ENCODE peak calls at places on chromosomes 3 and 15, in six cellular contexts. K, A, I, O, J and W are unnamed samples.

GRCh38 chr15:55277715-55278114 is 11.9 kb downstream of the RAB27A start:
- DNase-seq in J (no peak), I (no peak), O (no peak), A (no peak), K (no peak), W (no peak)

GRCh38 chr3:9787714-9788113 is 4.6 kb downstream of the TADA3 start:
- DNase-seq in I (no peak), O (no peak), K (no peak), J (no peak), A (peak; percentile 34), W (no peak)

GRCh38 chr15:68644088-68644904 is 65.5 kb downstream of the CORO2B start:
- DNase-seq in A (peak; percentile 5), J (peak; percentile 36), O (no peak), K (peak; percentile 93), I (peak; percentile 62), W (peak; percentile 75)

GRCh38 chr3:87088366-87088983 is 97.5 kb upstream of the VGLL3 start:
- DNase-seq in K (peak; percentile 67), A (no peak), O (no peak), J (no peak), I (no peak), W (peak; percentile 17)

GRCh38 chr15:98526094-98526493 is 122.2 kb upstream of the IGF1R start:
- DNase-seq in J (no peak), I (no peak), O (no peak), A (no peak), K (no peak), W (no peak)

GRCh38 chr3:33419948-33420347 is 20.3 kb downstream of the UBP1 start:
- DNase-seq in J (no peak), I (no peak), K (no peak), A (no peak), O (no peak), W (no peak)

GRCh38 chr15:79091204-79091867 is 756 bp upstream of the RASGRF1 start:
- DNase-seq in O (no peak), A (no peak), J (peak; percentile 40), I (peak; percentile 22), K (peak; percentile 43), W (peak; percentile 35)

GRCh38 chr3:58434990-58435389 is 1.4 kb upstream of the PDHB start:
- DNase-seq in I (no peak), K (peak; percentile 76), O (no peak), J (no peak), A (no peak), W (peak; percentile 52)

GRCh38 chr15:29656636-29657475 is 165.4 kb downstream of the TJP1 start:
- DNase-seq in A (no peak), J (no peak), I (no peak), O (no peak), K (no peak), W (no peak)

GRCh38 chr15:82043130-82043673 is 2.6 kb downstream of the MEX3B start:
- DNase-seq in O (no peak), K (no peak), A (no peak), I (no peak), J (no peak), W (peak; percentile 31)

GRCh38 chr15:70270752-70271111 is 173.0 kb upstream of the TLE3 start:
- DNase-seq in J (no peak), A (no peak), I (no peak), O (no peak), K (no peak), W (no peak)

GRCh38 chr3:51337666-51338065 is 47.4 kb upstream of the MANF start:
- DNase-seq in O (no peak), I (no peak), J (no peak), A (no peak), K (no peak), W (no peak)

GRCh38 chr15:64521726-64522164 is 61.4 kb downstream of the ZNF609 start:
- DNase-seq in A (no peak), I (peak; percentile 93), O (peak; percentile 47), J (no peak), K (peak; percentile 81), W (peak; percentile 75)

GRCh38 chr15:98799461-98799971 is 151.2 kb downstream of the IGF1R start:
- DNase-seq in K (peak; percentile 32), O (no peak), J (no peak), A (no peak), I (peak; percentile 22), W (peak; percentile 63)

GRCh38 chr3:182673336-182673735 is 120.0 kb upstream of the ATP11B start:
- DNase-seq in I (no peak), A (no peak), K (no peak), J (no peak), O (no peak), W (no peak)

GRCh38 chr3:120170223-120170622 is 76.0 kb upstream of the GSK3B start:
- DNase-seq in O (no peak), I (peak; percentile 99), K (peak; percentile 95), J (no peak), A (no peak), W (peak; percentile 50)

GRCh38 chr3:38960953-38961622 is 90.7 kb downstream of the SCN11A start:
- DNase-seq in O (peak; percentile 33), K (peak; percentile 61), I (peak; percentile 24), J (no peak), A (no peak), W (peak; percentile 50)

GRCh38 chr15:98649996-98650870 is 1.9 kb downstream of the IGF1R start:
- DNase-seq in J (peak; percentile 76), O (no peak), I (peak; percentile 37), A (peak; percentile 65), K (peak; percentile 63), W (peak; percentile 65)

GRCh38 chr3:125351814-125352456 is 23.2 kb downstream of the ZNF148 start:
- DNase-seq in I (peak; percentile 43), A (no peak), J (no peak), O (no peak), K (peak; percentile 82), W (peak; percentile 67)

GRCh38 chr3:29389362-29389761 is 108.5 kb downstream of the RBMS3 start:
- DNase-seq in A (no peak), J (no peak), O (no peak), K (no peak), I (no peak), W (no peak)
- H3K4me1 ChIP-seq in A (no peaks in the 10 kb centered on the region), J (no peaks in the 10 kb centered on the region), O (no peaks in the 10 kb centered on the region), K (peaks cover 15% of the 10 kb centered on the region), I (peaks cover 9% of the 10 kb centered on the region), W (peaks cover 20% of the 10 kb centered on the region)

DNA sequence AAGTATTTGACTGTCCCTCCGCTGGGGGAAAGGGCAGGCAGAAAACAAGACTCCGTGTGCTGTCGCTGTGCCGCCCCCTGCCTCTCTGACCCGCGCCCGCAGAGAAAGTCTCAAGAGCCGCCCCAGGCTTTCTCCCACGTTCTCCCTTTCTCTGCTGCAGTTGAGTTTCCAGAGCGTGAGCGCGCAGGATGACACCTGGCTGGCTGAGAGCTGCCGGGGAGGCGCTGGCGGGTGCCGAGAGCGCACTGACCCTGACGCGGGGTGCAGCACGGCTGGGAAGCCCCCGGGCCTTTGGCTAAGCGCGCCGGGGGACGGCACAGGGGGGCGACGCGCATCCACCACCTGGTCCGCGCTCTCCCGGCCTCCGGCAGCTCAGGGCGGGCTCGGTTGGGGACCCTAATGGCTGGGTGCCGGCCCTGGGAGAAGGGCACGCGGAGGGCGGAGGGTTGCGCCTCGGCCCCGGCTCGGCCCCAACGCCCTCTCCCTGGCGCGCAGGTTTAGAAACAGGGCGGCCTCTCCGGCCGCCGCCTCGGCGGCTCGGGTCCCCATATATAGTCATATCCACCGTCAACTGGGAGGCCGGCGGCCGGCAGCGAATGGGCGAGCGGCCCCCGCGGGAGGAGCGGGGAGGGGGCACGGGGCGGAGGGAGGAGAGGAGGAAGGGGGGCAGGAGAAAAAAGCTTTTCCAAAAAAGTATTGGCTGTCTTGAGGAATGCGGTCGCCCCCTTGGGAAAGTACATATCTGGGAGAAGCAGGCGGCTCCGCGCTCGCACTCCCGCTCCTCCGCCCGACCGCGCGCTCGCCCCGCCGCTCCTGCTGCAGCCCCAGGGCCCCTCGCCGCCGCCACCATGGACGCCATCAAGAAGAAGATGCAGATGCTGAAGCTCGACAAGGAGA is at the start of gene TPM1:
- DNase-seq in K (peak; percentile 95), I (peak; percentile 92), A (peak; percentile 76), J (peak; percentile 85), O (peak; percentile 93), W (peak; percentile 93)
- H3K4me3 ChIP-seq in K (peak within 1 kb of the TSS; percentile 99), I (peak within 1 kb of the TSS; percentile 83), A (peak within 1 kb of the TSS; percentile 46), J (peak within 1 kb of the TSS; percentile 63), O (peak within 1 kb of the TSS; percentile 90), W (peak within 1 kb of the TSS; percentile 81)

DNA sequence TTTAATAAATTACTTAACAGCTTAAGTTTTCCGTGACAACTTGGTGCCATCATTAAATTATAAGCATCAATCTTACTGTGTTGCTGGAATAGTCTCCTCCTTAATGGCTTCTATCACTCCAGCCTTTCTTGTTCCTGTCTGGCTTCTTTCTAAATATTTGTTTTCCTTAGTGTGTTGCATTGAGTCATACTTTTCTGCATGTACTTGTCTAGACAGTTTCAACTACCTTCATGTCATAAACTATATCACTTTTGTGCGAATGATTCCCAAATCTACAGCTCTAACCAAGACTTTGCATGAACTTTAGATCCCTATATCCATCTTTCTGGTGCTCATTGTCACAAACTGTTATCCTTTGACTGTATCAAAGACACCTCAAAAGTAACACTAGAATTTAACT is 78.4 kb downstream of the AKAP13 start:
- DNase-seq in K (peak; percentile 23), I (peak; percentile 70), A (no peak), O (no peak), J (no peak), W (no peak)
- H3K4me1 ChIP-seq in K (no peaks in the 10 kb centered on the region), I (peaks cover 17% of the 10 kb centered on the region), A (no peaks in the 10 kb centered on the region), O (no peaks in the 10 kb centered on the region), J (peaks cover 6% of the 10 kb centered on the region), W (no peaks in the 10 kb centered on the region)

GRCh38 chr3:59821274-59821673 is 771.4 kb upstream of the CFAP20DC start:
- DNase-seq in J (no peak), A (no peak), I (no peak), K (no peak), O (no peak), W (no peak)

GRCh38 chr3:59820352-59820934 is 770.6 kb upstream of the CFAP20DC start:
- DNase-seq in A (no peak), J (no peak), I (peak; percentile 47), O (no peak), K (peak; percentile 71), W (no peak)

GRCh38 chr3:59816312-59816711 is 766.5 kb upstream of the CFAP20DC start:
- DNase-seq in I (peak; percentile 49), A (no peak), O (no peak), K (no peak), J (no peak), W (no peak)

GRCh38 chr3:59817511-59817910 is 767.7 kb upstream of the CFAP20DC start:
- DNase-seq in O (no peak), J (no peak), I (no peak), A (no peak), K (peak; percentile 5), W (peak; percentile 21)

DNA sequence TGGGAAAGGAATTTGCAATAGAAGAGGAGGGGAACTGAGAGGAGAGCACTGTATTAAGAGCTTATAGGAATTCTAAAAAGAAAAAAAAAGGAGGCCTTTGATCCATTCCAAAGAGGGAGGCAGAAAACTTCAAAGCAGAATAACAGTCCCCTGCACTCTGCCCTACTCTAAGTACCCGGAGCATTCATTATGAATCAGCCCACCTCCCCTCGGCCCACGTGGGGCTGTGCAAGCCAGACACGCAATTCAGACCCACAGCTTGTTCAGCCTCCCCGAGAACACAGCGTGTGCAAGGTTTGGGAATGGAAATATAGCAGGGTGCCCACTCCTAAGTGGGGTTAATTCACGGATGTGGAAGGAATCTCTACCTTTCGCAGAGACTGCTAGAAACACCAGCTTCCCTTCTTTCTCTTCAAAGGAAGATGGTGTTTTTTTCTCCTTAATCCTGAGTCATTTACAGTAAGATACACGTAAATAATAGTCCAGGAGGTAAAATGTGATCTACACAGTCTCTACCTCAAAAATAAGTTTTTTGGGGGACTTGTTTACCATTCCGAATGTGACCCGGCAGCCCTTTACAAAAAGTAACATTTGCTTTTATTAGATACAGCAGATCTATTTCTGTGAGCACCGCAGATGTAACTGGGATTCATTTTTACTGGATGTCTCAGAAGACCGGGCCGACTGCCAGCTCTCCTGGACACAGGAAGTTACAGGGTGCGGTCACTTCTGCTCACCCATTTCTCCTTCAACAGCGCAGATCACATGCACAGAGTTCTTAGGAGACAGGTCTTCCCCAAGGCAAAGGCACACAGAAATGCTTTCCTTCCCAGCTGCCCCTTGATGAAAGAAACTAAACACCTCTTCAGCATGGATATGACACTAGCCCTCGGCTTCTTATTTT is 768.5 kb upstream of the CFAP20DC start:
- DNase-seq in K (peak; percentile 99), I (peak; percentile 92), O (peak; percentile 90), J (peak; percentile 69), A (peak; percentile 55), W (peak; percentile 95)
- H3K4me3 ChIP-seq in K (peak overlapping the region; percentile 53), I (no peak overlapping the region), O (peak overlapping the region; percentile 5), J (no peak overlapping the region), A (no peak overlapping the region), W (peak overlapping the region; percentile 38)